ENCODE peak calls at places on chromosomes 7 and 10, in nine cellular contexts. One of them, this sample, is unnamed.

GRCh38 chr7:112654322-112655216 is 135.6 kb downstream of the TMEM168 start:
- DNase-seq in GM06990: no peak
- DNase-seq in astrocyte of the cerebellum: no peak
- DNase-seq in right cardiac atrium: no peak
- DNase-seq in fibroblast of the aortic adventitia: no peak
- DNase-seq in AG09309: no peak
- DNase-seq in adrenal gland: no peak
- DNase-seq in brain microvascular endothelial cell: peak
- DNase-seq in neural progenitor cell: no peak
- DNase-seq in this sample: no peak

GRCh38 chr7:284762-285722 is 4.9 kb upstream of the FOXL3 start:
- DNase-seq in GM06990: no peak
- DNase-seq in astrocyte of the cerebellum: no peak
- DNase-seq in right cardiac atrium: no peak
- DNase-seq in fibroblast of the aortic adventitia: no peak
- DNase-seq in AG09309: no peak
- DNase-seq in adrenal gland: no peak
- DNase-seq in brain microvascular endothelial cell: no peak
- DNase-seq in neural progenitor cell: no peak
- DNase-seq in this sample: no peak

GRCh38 chr7:128361463-128362441 is at the start of gene PRRT4:
- DNase-seq in GM06990: no peak
- DNase-seq in astrocyte of the cerebellum: no peak
- DNase-seq in right cardiac atrium: peak
- DNase-seq in fibroblast of the aortic adventitia: no peak
- DNase-seq in AG09309: no peak
- DNase-seq in adrenal gland: no peak
- DNase-seq in brain microvascular endothelial cell: no peak
- DNase-seq in neural progenitor cell: peak
- DNase-seq in this sample: no peak

GRCh38 chr10:71357792-71358265 is 38.8 kb downstream of the SLC29A3 start:
- DNase-seq in GM06990: no peak
- DNase-seq in astrocyte of the cerebellum: no peak
- DNase-seq in right cardiac atrium: no peak
- DNase-seq in fibroblast of the aortic adventitia: no peak
- DNase-seq in AG09309: no peak
- DNase-seq in adrenal gland: no peak
- DNase-seq in brain microvascular endothelial cell: peak
- DNase-seq in neural progenitor cell: no peak
- DNase-seq in this sample: no peak

GRCh38 chr10:2020841-2021240 is 283.5 kb upstream of the ADARB2 start:
- DNase-seq in GM06990: no peak
- DNase-seq in astrocyte of the cerebellum: no peak
- DNase-seq in right cardiac atrium: no peak
- DNase-seq in fibroblast of the aortic adventitia: no peak
- DNase-seq in AG09309: no peak
- DNase-seq in adrenal gland: no peak
- DNase-seq in brain microvascular endothelial cell: no peak
- DNase-seq in neural progenitor cell: no peak
- DNase-seq in this sample: no peak

GRCh38 chr10:31274310-31274709 is 44.7 kb upstream of the ZEB1 start:
- DNase-seq in GM06990: no peak
- DNase-seq in astrocyte of the cerebellum: no peak
- DNase-seq in right cardiac atrium: no peak
- DNase-seq in fibroblast of the aortic adventitia: peak
- DNase-seq in AG09309: no peak
- DNase-seq in adrenal gland: no peak
- DNase-seq in brain microvascular endothelial cell: no peak
- DNase-seq in neural progenitor cell: no peak
- DNase-seq in this sample: no peak

GRCh38 chr10:3186365-3186764 is 13.8 kb upstream of the PITRM1 start:
- DNase-seq in GM06990: no peak
- DNase-seq in astrocyte of the cerebellum: no peak
- DNase-seq in right cardiac atrium: no peak
- DNase-seq in fibroblast of the aortic adventitia: no peak
- DNase-seq in AG09309: no peak
- DNase-seq in adrenal gland: no peak
- DNase-seq in brain microvascular endothelial cell: no peak
- DNase-seq in neural progenitor cell: no peak
- DNase-seq in this sample: no peak

GRCh38 chr7:22576941-22577927 is 77.2 kb upstream of the STEAP1B start:
- DNase-seq in GM06990: no peak
- DNase-seq in astrocyte of the cerebellum: peak
- DNase-seq in right cardiac atrium: no peak
- DNase-seq in fibroblast of the aortic adventitia: peak
- DNase-seq in AG09309: peak
- DNase-seq in adrenal gland: peak
- DNase-seq in brain microvascular endothelial cell: peak
- DNase-seq in neural progenitor cell: no peak
- DNase-seq in this sample: no peak

GRCh38 chr10:93567277-93568104 is 1.0 kb downstream of the FFAR4 start:
- DNase-seq in GM06990: no peak
- DNase-seq in astrocyte of the cerebellum: no peak
- DNase-seq in right cardiac atrium: no peak
- DNase-seq in fibroblast of the aortic adventitia: no peak
- DNase-seq in AG09309: no peak
- DNase-seq in adrenal gland: no peak
- DNase-seq in brain microvascular endothelial cell: no peak
- DNase-seq in neural progenitor cell: no peak
- DNase-seq in this sample: no peak

GRCh38 chr10:7417103-7417623 is 6.3 kb upstream of the SFMBT2 start:
- DNase-seq in GM06990: peak
- DNase-seq in astrocyte of the cerebellum: peak
- DNase-seq in right cardiac atrium: no peak
- DNase-seq in fibroblast of the aortic adventitia: peak
- DNase-seq in AG09309: peak
- DNase-seq in adrenal gland: no peak
- DNase-seq in brain microvascular endothelial cell: peak
- DNase-seq in neural progenitor cell: peak
- DNase-seq in this sample: no peak

GRCh38 chr7:149731207-149731955 is 42.0 kb downstream of the ZNF467 start:
- DNase-seq in GM06990: no peak
- DNase-seq in astrocyte of the cerebellum: no peak
- DNase-seq in right cardiac atrium: no peak
- DNase-seq in fibroblast of the aortic adventitia: no peak
- DNase-seq in AG09309: no peak
- DNase-seq in adrenal gland: no peak
- DNase-seq in brain microvascular endothelial cell: no peak
- DNase-seq in neural progenitor cell: no peak
- DNase-seq in this sample: no peak

DNA sequence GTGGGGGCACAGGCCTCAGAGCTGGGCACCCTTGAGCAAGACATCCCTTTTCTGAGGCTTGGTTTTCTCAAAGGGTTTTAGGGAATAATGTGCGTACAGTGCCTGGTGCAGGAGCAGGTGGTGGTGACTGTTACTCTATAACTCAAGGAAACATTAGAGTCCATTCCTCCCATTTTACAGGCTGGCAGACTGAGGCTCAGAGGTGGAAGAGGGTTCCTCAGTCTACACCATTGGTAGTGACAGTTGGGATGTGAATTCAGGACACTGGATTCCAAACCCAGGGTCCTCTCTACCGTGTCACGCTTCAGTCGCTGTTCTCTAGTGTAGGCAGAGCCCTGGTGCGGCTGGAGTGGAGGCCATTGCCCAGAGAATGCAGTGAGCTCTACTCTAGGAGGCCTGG is 40.0 kb upstream of the AQP1 start:
- DNase-seq in GM06990: no peak
- DNase-seq in astrocyte of the cerebellum: no peak
- DNase-seq in right cardiac atrium: peak
- DNase-seq in fibroblast of the aortic adventitia: no peak
- DNase-seq in AG09309: no peak
- DNase-seq in adrenal gland: no peak
- DNase-seq in brain microvascular endothelial cell: no peak
- DNase-seq in neural progenitor cell: no peak
- DNase-seq in this sample: no peak
- H3K4me3 ChIP-seq in GM06990: no peak
- H3K4me3 ChIP-seq in astrocyte of the cerebellum: no peak
- H3K4me3 ChIP-seq in right cardiac atrium: no peak
- H3K4me3 ChIP-seq in fibroblast of the aortic adventitia: no peak
- H3K4me3 ChIP-seq in AG09309: no peak
- H3K4me3 ChIP-seq in adrenal gland: no peak
- H3K4me3 ChIP-seq in brain microvascular endothelial cell: no peak
- H3K4me3 ChIP-seq in neural progenitor cell: no peak
- H3K4me3 ChIP-seq in this sample: no peak

GRCh38 chr10:122468923-122469781 is 7.8 kb downstream of the HTRA1 start:
- DNase-seq in GM06990: no peak
- DNase-seq in astrocyte of the cerebellum: peak
- DNase-seq in right cardiac atrium: no peak
- DNase-seq in fibroblast of the aortic adventitia: peak
- DNase-seq in AG09309: peak
- DNase-seq in adrenal gland: peak
- DNase-seq in brain microvascular endothelial cell: peak
- DNase-seq in neural progenitor cell: no peak
- DNase-seq in this sample: no peak

GRCh38 chr10:122465401-122465800 is 4.0 kb downstream of the HTRA1 start:
- DNase-seq in GM06990: no peak
- DNase-seq in astrocyte of the cerebellum: no peak
- DNase-seq in right cardiac atrium: no peak
- DNase-seq in fibroblast of the aortic adventitia: no peak
- DNase-seq in AG09309: no peak
- DNase-seq in adrenal gland: no peak
- DNase-seq in brain microvascular endothelial cell: no peak
- DNase-seq in neural progenitor cell: no peak
- DNase-seq in this sample: no peak

GRCh38 chr10:122466866-122467470 is 5.6 kb downstream of the HTRA1 start:
- DNase-seq in GM06990: no peak
- DNase-seq in astrocyte of the cerebellum: no peak
- DNase-seq in right cardiac atrium: no peak
- DNase-seq in fibroblast of the aortic adventitia: no peak
- DNase-seq in AG09309: no peak
- DNase-seq in adrenal gland: no peak
- DNase-seq in brain microvascular endothelial cell: no peak
- DNase-seq in neural progenitor cell: no peak
- DNase-seq in this sample: no peak

GRCh38 chr10:122469848-122470247 is 8.5 kb downstream of the HTRA1 start:
- DNase-seq in GM06990: no peak
- DNase-seq in astrocyte of the cerebellum: no peak
- DNase-seq in right cardiac atrium: no peak
- DNase-seq in fibroblast of the aortic adventitia: no peak
- DNase-seq in AG09309: no peak
- DNase-seq in adrenal gland: no peak
- DNase-seq in brain microvascular endothelial cell: no peak
- DNase-seq in neural progenitor cell: no peak
- DNase-seq in this sample: no peak

DNA sequence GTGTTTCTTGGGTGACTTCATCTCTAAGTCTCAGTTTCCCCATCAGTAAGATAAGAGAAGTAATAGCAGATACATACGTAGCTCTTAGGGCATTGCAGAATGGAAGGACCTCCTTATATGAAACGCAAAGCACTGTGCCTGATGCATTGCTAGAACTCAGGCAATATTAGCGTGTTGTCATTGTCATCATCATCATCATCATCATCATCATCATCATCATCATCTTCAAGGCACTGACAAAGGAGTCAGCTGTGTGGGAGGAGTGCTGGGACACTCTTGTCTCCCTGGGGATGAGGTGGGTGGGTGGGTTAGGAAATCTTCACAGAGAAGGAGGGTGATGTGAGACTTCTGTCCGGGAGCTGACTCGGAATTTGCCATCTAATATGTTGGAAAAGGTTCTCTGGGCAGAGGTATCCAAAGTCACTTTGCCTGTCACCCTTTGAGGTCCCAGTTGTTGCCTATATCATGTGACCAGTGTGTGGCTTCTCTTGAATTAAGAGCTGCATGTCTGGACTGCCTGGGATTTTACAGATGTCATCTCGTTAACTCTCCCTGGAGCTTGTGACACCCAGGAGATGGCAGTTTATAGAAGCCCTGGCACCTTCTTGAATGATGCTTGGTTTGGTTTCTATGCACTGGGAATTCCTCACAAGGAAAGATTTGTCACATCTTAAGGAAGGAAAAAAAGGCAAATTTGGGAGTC is 7.0 kb downstream of the HTRA1 start:
- DNase-seq in GM06990: no peak
- DNase-seq in astrocyte of the cerebellum: no peak
- DNase-seq in right cardiac atrium: no peak
- DNase-seq in fibroblast of the aortic adventitia: no peak
- DNase-seq in AG09309: no peak
- DNase-seq in adrenal gland: no peak
- DNase-seq in brain microvascular endothelial cell: no peak
- DNase-seq in neural progenitor cell: no peak
- DNase-seq in this sample: no peak
- H3K4me3 ChIP-seq in GM06990: no peak
- H3K4me3 ChIP-seq in astrocyte of the cerebellum: no peak
- H3K4me3 ChIP-seq in right cardiac atrium: no peak
- H3K4me3 ChIP-seq in fibroblast of the aortic adventitia: no peak
- H3K4me3 ChIP-seq in AG09309: no peak
- H3K4me3 ChIP-seq in adrenal gland: no peak
- H3K4me3 ChIP-seq in brain microvascular endothelial cell: no peak
- H3K4me3 ChIP-seq in neural progenitor cell: no peak
- H3K4me3 ChIP-seq in this sample: no peak

GRCh38 chr7:29480456-29480855 is 83.2 kb upstream of the PRR15 start:
- DNase-seq in GM06990: no peak
- DNase-seq in astrocyte of the cerebellum: no peak
- DNase-seq in right cardiac atrium: peak
- DNase-seq in fibroblast of the aortic adventitia: no peak
- DNase-seq in AG09309: no peak
- DNase-seq in adrenal gland: no peak
- DNase-seq in brain microvascular endothelial cell: no peak
- DNase-seq in neural progenitor cell: no peak
- DNase-seq in this sample: no peak
- H3K4me3 ChIP-seq in GM06990: no peak
- H3K4me3 ChIP-seq in astrocyte of the cerebellum: no peak
- H3K4me3 ChIP-seq in right cardiac atrium: peak
- H3K4me3 ChIP-seq in fibroblast of the aortic adventitia: no peak
- H3K4me3 ChIP-seq in AG09309: no peak
- H3K4me3 ChIP-seq in adrenal gland: no peak
- H3K4me3 ChIP-seq in brain microvascular endothelial cell: no peak
- H3K4me3 ChIP-seq in neural progenitor cell: no peak
- H3K4me3 ChIP-seq in this sample: no peak

GRCh38 chr7:44463169-44463808 is 27.2 kb downstream of the NUDCD3 start:
- DNase-seq in GM06990: no peak
- DNase-seq in astrocyte of the cerebellum: no peak
- DNase-seq in right cardiac atrium: no peak
- DNase-seq in fibroblast of the aortic adventitia: peak
- DNase-seq in AG09309: no peak
- DNase-seq in adrenal gland: no peak
- DNase-seq in brain microvascular endothelial cell: no peak
- DNase-seq in neural progenitor cell: no peak
- DNase-seq in this sample: no peak

GRCh38 chr7:44460325-44460724 is 30.1 kb downstream of the NUDCD3 start:
- DNase-seq in GM06990: peak
- DNase-seq in astrocyte of the cerebellum: no peak
- DNase-seq in right cardiac atrium: no peak
- DNase-seq in fibroblast of the aortic adventitia: no peak
- DNase-seq in AG09309: no peak
- DNase-seq in adrenal gland: no peak
- DNase-seq in brain microvascular endothelial cell: no peak
- DNase-seq in neural progenitor cell: no peak
- DNase-seq in this sample: peak

GRCh38 chr7:44466300-44467216 is 23.9 kb downstream of the NUDCD3 start:
- DNase-seq in GM06990: no peak
- DNase-seq in astrocyte of the cerebellum: no peak
- DNase-seq in right cardiac atrium: no peak
- DNase-seq in fibroblast of the aortic adventitia: peak
- DNase-seq in AG09309: no peak
- DNase-seq in adrenal gland: no peak
- DNase-seq in brain microvascular endothelial cell: peak
- DNase-seq in neural progenitor cell: no peak
- DNase-seq in this sample: no peak

GRCh38 chr7:44465490-44465889 is 25.0 kb downstream of the NUDCD3 start:
- DNase-seq in GM06990: no peak
- DNase-seq in astrocyte of the cerebellum: no peak
- DNase-seq in right cardiac atrium: no peak
- DNase-seq in fibroblast of the aortic adventitia: no peak
- DNase-seq in AG09309: no peak
- DNase-seq in adrenal gland: no peak
- DNase-seq in brain microvascular endothelial cell: no peak
- DNase-seq in neural progenitor cell: no peak
- DNase-seq in this sample: no peak

GRCh38 chr7:44461387-44461786 is 29.1 kb downstream of the NUDCD3 start:
- DNase-seq in GM06990: peak
- DNase-seq in astrocyte of the cerebellum: no peak
- DNase-seq in right cardiac atrium: no peak
- DNase-seq in fibroblast of the aortic adventitia: peak
- DNase-seq in AG09309: no peak
- DNase-seq in adrenal gland: no peak
- DNase-seq in brain microvascular endothelial cell: peak
- DNase-seq in neural progenitor cell: no peak
- DNase-seq in this sample: peak
- H3K4me3 ChIP-seq in GM06990: no peak
- H3K4me3 ChIP-seq in astrocyte of the cerebellum: no peak
- H3K4me3 ChIP-seq in right cardiac atrium: no peak
- H3K4me3 ChIP-seq in fibroblast of the aortic adventitia: no peak
- H3K4me3 ChIP-seq in AG09309: no peak
- H3K4me3 ChIP-seq in adrenal gland: no peak
- H3K4me3 ChIP-seq in brain microvascular endothelial cell: no peak
- H3K4me3 ChIP-seq in neural progenitor cell: no peak
- H3K4me3 ChIP-seq in this sample: no peak

This sample was measured in GM12864.